ENCODE peak calls at places on chromosomes 13 and 19, in ten cellular contexts. W is GOT3, K is fibroblast of lung, Q is GM23338, A is foreskin keratinocyte, M is LHCN-M2, G is heart left ventricle, V is NCI-H446 treated with DMSO at 0.1 percent for 48 hours, I is fibroblast of villous mesenchyme, B is glomerular endothelial cell. J is an unnamed sample.

GRCh38 chr13:40786568-40786996 is 2.8 kb upstream of the SLC25A15 start:
- DNase-seq in W (no peak), K (peak), Q (no peak), A (no peak), M (peak), G (no peak), V (no peak), I (peak), B (no peak), J (no peak)

GRCh38 chr19:42512743-42513304 is 15.5 kb downstream of the CEACAM1 start:
- DNase-seq in W (no peak), K (no peak), Q (no peak), A (no peak), M (no peak), G (no peak), V (no peak), I (no peak), B (no peak), J (no peak)

GRCh38 chr13:21583496-21583895 is 20.5 kb downstream of the MICU2 start:
- DNase-seq in W (no peak), K (peak), Q (peak), A (no peak), M (peak), G (no peak), V (no peak), I (peak), B (peak), J (no peak)

GRCh38 chr19:3066482-3067049 is 4.3 kb upstream of the TLE5 start:
- DNase-seq in W (no peak), K (no peak), Q (no peak), A (no peak), M (no peak), G (no peak), V (no peak), I (no peak), B (no peak), J (no peak)

GRCh38 chr13:32783067-32783466 is 196.8 kb downstream of the PDS5B start:
- DNase-seq in W (no peak), K (peak), Q (no peak), A (peak), M (peak), G (no peak), V (no peak), I (no peak), B (no peak), J (no peak)

GRCh38 chr13:35995136-35995535 is 136.0 kb downstream of the DCLK1 start:
- DNase-seq in W (no peak), K (peak), Q (no peak), A (no peak), M (no peak), G (no peak), V (no peak), I (peak), B (no peak), J (no peak)

GRCh38 chr13:19838726-19839342 is 24.6 kb downstream of the ZMYM5 start:
- DNase-seq in W (no peak), K (peak), Q (no peak), A (no peak), M (peak), G (no peak), V (no peak), I (peak), B (no peak), J (no peak)

GRCh38 chr19:45901432-45901903 is 945 bp downstream of the MYPOP start:
- DNase-seq in W (no peak), K (peak), Q (peak), A (no peak), M (no peak), G (no peak), V (no peak), I (peak), B (no peak), J (no peak)

GRCh38 chr13:60396783-60397692 is at the start of gene TDRD3:
- DNase-seq in W (peak), K (peak), Q (peak), A (peak), M (peak), G (peak), V (peak), I (peak), B (peak), J (peak)

GRCh38 chr19:3387645-3388589 is 21.5 kb downstream of the NFIC start:
- DNase-seq in W (no peak), K (peak), Q (no peak), A (no peak), M (peak), G (peak), V (peak), I (peak), B (no peak), J (no peak)

GRCh38 chr13:95185851-95186250 is 115.4 kb downstream of the ABCC4 start:
- DNase-seq in W (no peak), K (no peak), Q (no peak), A (no peak), M (no peak), G (no peak), V (no peak), I (no peak), B (no peak), J (peak)

GRCh38 chr13:33218020-33218419 is 67.5 kb downstream of the STARD13 start:
- DNase-seq in W (no peak), K (no peak), Q (peak), A (peak), M (peak), G (no peak), V (no peak), I (no peak), B (no peak), J (no peak)

GRCh38 chr13:51134763-51135365 is 23.8 kb upstream of the C13orf42 start:
- DNase-seq in W (no peak), K (no peak), Q (no peak), A (no peak), M (no peak), G (no peak), V (no peak), I (no peak), B (no peak), J (no peak)

GRCh38 chr13:39836038-39836437 is 180.6 kb downstream of the COG6 start:
- DNase-seq in W (no peak), K (no peak), Q (peak), A (peak), M (no peak), G (no peak), V (no peak), I (no peak), B (no peak), J (no peak)

GRCh38 chr13:44668707-44669106 is 92.6 kb upstream of the TSC22D1 start:
- DNase-seq in W (no peak), K (peak), Q (no peak), A (no peak), M (no peak), G (no peak), V (no peak), I (no peak), B (no peak), J (no peak)

GRCh38 chr13:26973281-26973680 is 198.3 kb downstream of the USP12 start:
- DNase-seq in W (no peak), K (no peak), Q (no peak), A (no peak), M (no peak), G (no peak), V (no peak), I (no peak), B (no peak), J (no peak)